ENCODE peak calls at places on chromosomes 6 and 20, in four cellular contexts. P, Q, M and Y are unnamed samples.

GRCh38 chr6:2858678-2859324 is 17.1 kb upstream of the SERPINB1 start:
- DNase-seq in P (peak), Q (peak), M (no peak), Y (peak)

GRCh38 chr6:29447670-29448069 is 8.6 kb downstream of the OR10C1 start:
- DNase-seq in P (no peak), Q (no peak), M (no peak), Y (no peak)

GRCh38 chr6:148617522-148617921 is 129.3 kb upstream of the UST start:
- DNase-seq in P (no peak), Q (no peak), M (no peak), Y (no peak)

GRCh38 chr6:6861346-6861745 is 246.4 kb upstream of the RREB1 start:
- DNase-seq in P (no peak), Q (no peak), M (no peak), Y (no peak)

GRCh38 chr20:43870484-43870883 is 44.2 kb upstream of the TOX2 start:
- DNase-seq in P (no peak), Q (no peak), M (no peak), Y (no peak)

GRCh38 chr6:109644131-109644530 is 46.9 kb downstream of the AK9 start:
- DNase-seq in P (no peak), Q (no peak), M (no peak), Y (no peak)

GRCh38 chr20:18585134-18585533 is 2.7 kb upstream of the DTD1 start:
- DNase-seq in P (no peak), Q (no peak), M (no peak), Y (no peak)

GRCh38 chr6:105601541-105602174 is 198.8 kb upstream of the PREP start:
- DNase-seq in P (peak), Q (no peak), M (peak), Y (no peak)

GRCh38 chr6:148358196-148358785 is 15.7 kb downstream of the SASH1 start:
- DNase-seq in P (no peak), Q (no peak), M (peak), Y (no peak)

GRCh38 chr6:109715616-109716015 is 24.5 kb downstream of the FIG4 start:
- DNase-seq in P (no peak), Q (no peak), M (no peak), Y (no peak)

GRCh38 chr6:94270040-94270689 is 850.8 kb upstream of the EPHA7 start:
- DNase-seq in P (no peak), Q (peak), M (no peak), Y (no peak)

GRCh38 chr6:3015144-3015543 is 15.4 kb downstream of the NQO2 start:
- DNase-seq in P (no peak), Q (no peak), M (no peak), Y (no peak)

GRCh38 chr20:3209946-3210317 is 634 bp downstream of the ITPA start:
- DNase-seq in P (no peak), Q (no peak), M (no peak), Y (no peak)

GRCh38 chr20:9079038-9079731 is 10.3 kb downstream of the PLCB4 start:
- DNase-seq in P (no peak), Q (no peak), M (peak), Y (no peak)

GRCh38 chr6:56842602-56843475 is 112.1 kb upstream of the BEND6 start:
- DNase-seq in P (peak), Q (peak), M (peak), Y (no peak)

GRCh38 chr6:130843575-130844320 is 16.5 kb downstream of the SMLR1 start:
- DNase-seq in P (peak), Q (no peak), M (peak), Y (no peak)

GRCh38 chr20:3797226-3797545 is 1.1 kb downstream of the CDC25B start:
- DNase-seq in P (no peak), Q (no peak), M (no peak), Y (no peak)

GRCh38 chr6:170288091-170288631 is 2.7 kb downstream of the DLL1 start:
- DNase-seq in P (no peak), Q (no peak), M (no peak), Y (no peak)

GRCh38 chr6:18342223-18342622 is 44.9 kb upstream of the RNF144B start:
- DNase-seq in P (no peak), Q (no peak), M (no peak), Y (no peak)

GRCh38 chr6:161439093-161439492 is 165.2 kb upstream of the AGPAT4 start:
- DNase-seq in P (no peak), Q (no peak), M (peak), Y (no peak)

GRCh38 chr20:57398231-57398821 is 7.1 kb downstream of the RBM38 start:
- DNase-seq in P (peak), Q (peak), M (peak), Y (peak)

GRCh38 chr6:148448371-148449010 is 105.9 kb downstream of the SASH1 start:
- DNase-seq in P (no peak), Q (no peak), M (no peak), Y (no peak)

GRCh38 chr6:110626442-110626841 is 150.0 kb upstream of the SLC22A16 start:
- DNase-seq in P (no peak), Q (no peak), M (no peak), Y (no peak)

GRCh38 chr6:41732601-41733348 is 2.6 kb downstream of the TFEB start:
- DNase-seq in P (peak), Q (no peak), M (peak), Y (peak)

GRCh38 chr6:16163066-16163465 is 34.2 kb downstream of the MYLIP start:
- DNase-seq in P (no peak), Q (no peak), M (no peak), Y (no peak)

GRCh38 chr6:33987531-33988021 is 158.3 kb downstream of the GRM4 start:
- DNase-seq in P (no peak), Q (no peak), M (peak), Y (no peak)

GRCh38 chr6:166313255-166314070 is 5.3 kb upstream of the PRR18 start:
- DNase-seq in P (peak), Q (no peak), M (peak), Y (peak)

GRCh38 chr6:89508755-89509563 is 76.0 kb downstream of the ANKRD6 start:
- DNase-seq in P (no peak), Q (no peak), M (peak), Y (no peak)

GRCh38 chr6:7786206-7786605 is 60.3 kb downstream of the BMP6 start:
- DNase-seq in P (no peak), Q (no peak), M (no peak), Y (no peak)

GRCh38 chr6:154615483-154616025 is 105.1 kb upstream of the CNKSR3 start:
- DNase-seq in P (no peak), Q (peak), M (peak), Y (no peak)

GRCh38 chr20:44395963-44396340 is 40.5 kb downstream of the HNF4A start:
- DNase-seq in P (no peak), Q (no peak), M (no peak), Y (no peak)

GRCh38 chr6:56087421-56087820 is 160.0 kb downstream of the COL21A1 start:
- DNase-seq in P (no peak), Q (no peak), M (no peak), Y (no peak)

GRCh38 chr20:57388953-57389694 is 2.1 kb upstream of the RBM38 start:
- DNase-seq in P (peak), Q (peak), M (peak), Y (peak)

GRCh38 chr20:5039255-5039657 is 37.9 kb upstream of the SLC23A2 start:
- DNase-seq in P (peak), Q (no peak), M (no peak), Y (peak)

GRCh38 chr20:56646599-56646998 is 17.5 kb downstream of the TFAP2C start:
- DNase-seq in P (no peak), Q (no peak), M (no peak), Y (no peak)

GRCh38 chr20:47396762-47397476 is 40.4 kb upstream of the ZMYND8 start:
- DNase-seq in P (no peak), Q (no peak), M (peak), Y (no peak)

GRCh38 chr20:54458219-54458618 is 17.2 kb upstream of the DOK5 start:
- DNase-seq in P (no peak), Q (no peak), M (no peak), Y (no peak)

GRCh38 chr6:113433506-113433991 is 423.6 kb upstream of the MARCKS start:
- DNase-seq in P (no peak), Q (no peak), M (peak), Y (no peak)

GRCh38 chr6:156786652-156787051 is 9.5 kb downstream of the ARID1B start:
- DNase-seq in P (no peak), Q (no peak), M (no peak), Y (no peak)
- TF ChIP-seq CTCF in P (no peak), Q (no peak), M (no peak), Y (no peak)

GRCh38 chr6:133291671-133292070 is 50.5 kb downstream of the EYA4 start:
- DNase-seq in P (no peak), Q (no peak), M (no peak), Y (no peak)

GRCh38 chr6:133290926-133291325 is 49.8 kb downstream of the EYA4 start:
- DNase-seq in P (no peak), Q (no peak), M (no peak), Y (no peak)

GRCh38 chr6:133288662-133289061 is 47.5 kb downstream of the EYA4 start:
- DNase-seq in P (no peak), Q (no peak), M (no peak), Y (no peak)

GRCh38 chr6:133289733-133290306 is 48.7 kb downstream of the EYA4 start:
- DNase-seq in P (no peak), Q (no peak), M (no peak), Y (no peak)

DNA sequence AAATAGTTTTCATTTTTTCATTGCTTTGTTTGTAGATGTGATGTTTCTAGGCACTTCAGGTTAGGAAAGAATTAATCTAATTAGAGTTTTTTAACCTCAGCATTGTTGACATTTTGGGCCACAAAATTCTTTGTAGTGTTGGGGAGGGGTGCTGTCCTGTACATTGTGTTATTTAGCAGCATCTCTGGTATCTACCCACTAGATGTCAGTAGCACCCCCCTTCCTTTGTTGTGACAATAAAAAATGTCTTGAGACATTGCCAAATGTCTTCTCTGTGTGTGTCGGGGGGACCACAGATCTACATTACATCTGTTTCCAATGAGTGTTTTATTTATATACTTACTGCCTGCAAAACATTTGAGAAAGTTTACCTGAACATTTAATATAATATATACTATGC is 45.6 kb downstream of the EYA4 start:
- DNase-seq in P (no peak), Q (no peak), M (no peak), Y (no peak)
- TF ChIP-seq CTCF in P (peak), Q (no peak), M (no peak), Y (no peak)

DNA sequence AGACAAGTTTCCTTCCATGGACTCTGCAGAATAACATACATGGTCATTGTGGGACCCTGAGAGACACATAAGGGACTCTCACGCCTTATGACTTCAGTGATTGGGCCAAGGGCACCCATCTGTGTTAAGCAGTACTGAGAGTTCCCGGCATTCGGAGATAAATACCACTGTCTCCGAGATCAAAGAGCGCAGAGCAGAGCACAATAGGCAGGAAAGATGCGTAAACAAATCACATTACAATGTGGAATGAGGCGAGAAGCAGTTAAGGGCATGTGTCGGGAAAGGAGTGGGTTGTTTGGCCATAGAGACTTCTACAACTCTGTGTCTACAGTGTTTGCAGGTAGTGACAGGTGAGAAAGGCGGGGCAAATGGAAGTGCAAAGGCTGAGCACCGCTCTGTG is 57.6 kb downstream of the NRSN1 start:
- DNase-seq in P (no peak), Q (no peak), M (no peak), Y (no peak)
- TF ChIP-seq CTCF in P (no peak), Q (no peak), M (no peak), Y (no peak)

DNA sequence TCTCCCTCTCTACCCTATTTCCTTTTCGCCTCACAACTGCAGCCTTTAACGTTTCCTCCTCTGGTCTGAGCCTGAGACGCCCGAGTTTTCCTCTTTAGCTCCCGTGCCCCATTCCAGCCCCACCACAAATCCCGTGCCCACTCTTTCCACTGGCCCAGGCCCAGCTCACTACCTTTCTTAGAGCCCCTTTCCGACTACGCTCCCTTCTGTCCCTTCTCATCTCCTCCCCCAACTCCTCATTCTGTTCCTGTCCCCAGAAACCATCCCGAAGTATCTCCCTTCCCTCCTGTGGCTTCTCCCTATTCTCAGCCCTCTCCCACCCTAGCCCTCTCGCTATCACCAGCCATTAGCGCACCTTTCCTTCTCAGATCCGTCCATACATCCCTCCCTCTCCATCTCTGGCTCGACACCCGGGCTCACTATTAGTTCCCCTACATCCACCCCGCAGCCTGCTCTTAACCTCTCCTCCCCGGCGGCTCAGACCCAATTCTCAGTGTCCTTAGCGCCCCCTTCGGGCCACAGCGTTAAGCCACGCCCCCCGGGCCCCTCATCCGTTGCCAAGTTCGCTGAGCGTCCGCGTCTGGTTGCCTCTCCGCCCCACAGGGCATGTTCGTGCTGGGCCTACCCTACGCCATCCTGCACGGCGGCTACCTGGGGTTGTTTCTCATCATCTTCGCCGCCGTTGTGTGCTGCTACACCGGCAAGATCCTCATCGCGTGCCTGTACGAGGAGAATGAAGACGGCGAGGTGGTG is 2.7 kb downstream of the SLC32A1 start:
- DNase-seq in P (peak), Q (no peak), M (peak), Y (peak)
- TF ChIP-seq CTCF in P (no peak), Q (no peak), M (no peak), Y (no peak)

DNA sequence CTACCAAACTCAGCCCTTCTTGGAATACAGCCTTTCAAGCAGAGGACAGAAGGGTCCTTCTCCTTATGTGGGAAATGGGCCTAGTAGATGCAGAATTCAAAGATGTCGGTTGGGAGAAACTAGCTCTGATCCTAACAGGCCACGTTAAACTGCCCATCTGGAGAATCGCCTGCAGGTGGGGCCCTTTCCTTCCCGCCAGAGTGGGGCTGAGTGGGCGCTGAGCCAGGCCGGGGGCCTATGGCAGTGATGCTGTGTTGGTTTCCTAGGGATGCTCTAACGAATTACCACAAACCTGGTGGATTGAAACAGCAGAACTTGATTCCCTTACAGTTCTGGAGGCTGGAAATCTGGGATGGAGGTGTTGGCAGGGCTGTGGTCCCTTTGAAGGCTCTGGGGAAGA is 9.1 kb downstream of the MAPK13 start:
- DNase-seq in P (no peak), Q (no peak), M (no peak), Y (no peak)
- TF ChIP-seq CTCF in P (no peak), Q (no peak), M (no peak), Y (no peak)

GRCh38 chr6:37382954-37383353 is 29.2 kb downstream of the RNF8 start:
- DNase-seq in P (no peak), Q (no peak), M (no peak), Y (no peak)
- TF ChIP-seq CTCF in P (no peak), Q (no peak), M (no peak), Y (no peak)

DNA sequence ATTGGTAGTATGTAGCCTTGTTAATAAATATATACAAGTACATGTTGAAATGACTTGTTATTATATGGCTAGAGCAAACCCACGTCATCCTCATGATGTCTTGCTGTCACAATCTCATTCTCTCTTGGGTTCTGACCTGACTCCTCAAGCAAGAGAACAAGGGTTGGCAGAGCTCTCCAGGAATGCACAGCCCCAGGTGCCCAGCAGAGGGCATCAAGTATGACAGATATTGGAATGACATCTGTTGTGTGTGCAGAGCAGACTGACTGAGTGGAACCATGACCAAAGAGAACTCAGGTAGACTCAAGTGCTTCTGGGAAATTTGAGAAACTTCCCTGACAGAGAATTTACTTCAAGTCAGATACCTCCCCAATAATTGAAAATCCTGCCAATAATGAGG is 90.6 kb downstream of the PAX1 start:
- DNase-seq in P (no peak), Q (no peak), M (no peak), Y (no peak)
- TF ChIP-seq CTCF in P (no peak), Q (no peak), M (no peak), Y (no peak)

GRCh38 chr20:62415354-62416111 is 8.4 kb upstream of the CABLES2 start:
- DNase-seq in P (no peak), Q (no peak), M (no peak), Y (no peak)

GRCh38 chr20:62411479-62412193 is 4.6 kb upstream of the CABLES2 start:
- DNase-seq in P (no peak), Q (peak), M (no peak), Y (no peak)

GRCh38 chr20:62412194-62413024 is 5.3 kb upstream of the CABLES2 start:
- DNase-seq in P (no peak), Q (peak), M (no peak), Y (no peak)

GRCh38 chr20:62413025-62413580 is 6.0 kb upstream of the CABLES2 start:
- DNase-seq in P (no peak), Q (peak), M (no peak), Y (no peak)

DNA sequence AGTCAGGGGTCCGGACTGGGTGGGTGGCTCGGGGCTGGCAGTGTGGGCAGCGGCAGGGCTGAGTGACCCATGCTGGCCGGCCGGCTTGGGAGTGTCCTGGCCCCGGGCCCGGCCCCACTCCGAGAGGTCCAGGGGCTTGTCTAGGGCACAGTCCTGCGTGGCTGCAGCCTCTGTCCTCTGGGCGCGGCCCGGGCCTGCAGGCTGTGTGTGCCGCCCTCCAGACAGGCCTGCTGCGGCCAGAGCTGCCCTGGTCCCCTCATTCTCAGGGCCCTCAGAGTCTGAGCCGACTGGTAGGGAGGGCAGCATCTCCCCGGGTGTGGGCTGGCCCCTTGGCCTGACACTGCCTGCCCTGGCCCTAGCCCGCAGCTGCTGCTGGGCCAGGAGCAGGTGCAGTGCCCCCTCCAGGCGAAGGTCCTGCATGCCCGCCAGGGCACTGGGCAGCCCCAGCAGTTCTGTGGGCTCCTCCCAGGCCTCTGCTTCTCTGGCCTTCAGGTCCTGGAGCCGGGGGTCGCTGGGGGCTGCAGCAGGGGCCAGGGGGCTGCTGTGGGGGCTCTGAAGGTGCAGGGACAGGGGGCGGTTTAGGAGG is 6.9 kb upstream of the CABLES2 start:
- DNase-seq in P (no peak), Q (peak), M (no peak), Y (no peak)
- TF ChIP-seq CTCF in P (no peak), Q (no peak), M (no peak), Y (no peak)